ENCODE peak calls at places on chromosome 10, in six cellular contexts. A is upper lobe of right lung; R is activated T-helper 1 cell treated with anti-CD3 and anti-CD28 coated beads, Interleukin-2, amount 50 U/mL, for 16 hours; N is NCI-H1105; G is non-pigmented ciliary epithelial cell; L is lung microvascular endothelial cell. Y is an unnamed sample.

GRCh38 chr10:42960491-42961155 is 116.2 kb upstream of the RET start:
- DNase-seq in A (no peak), R (no peak), N (no peak), G (no peak), L (no peak), Y (peak)

GRCh38 chr10:12177642-12178041 is 18.0 kb downstream of the NUDT5 start:
- DNase-seq in A (no peak), R (no peak), N (no peak), G (no peak), L (peak), Y (peak)

GRCh38 chr10:115092555-115093285 is 445 bp upstream of the ATRNL1 start:
- DNase-seq in A (peak), R (no peak), N (peak), G (no peak), L (peak), Y (peak)

GRCh38 chr10:50988792-50989191 is 85.5 kb upstream of the PRKG1 start:
- DNase-seq in A (no peak), R (no peak), N (no peak), G (no peak), L (peak), Y (peak)

GRCh38 chr10:114704720-114705119 is 46.6 kb upstream of the ABLIM1 start:
- DNase-seq in A (no peak), R (no peak), N (no peak), G (no peak), L (no peak), Y (no peak)

GRCh38 chr10:122051609-122052385 is 62.8 kb downstream of the TACC2 start:
- DNase-seq in A (peak), R (no peak), N (no peak), G (no peak), L (peak), Y (peak)

GRCh38 chr10:92729886-92730285 is 40.1 kb downstream of the HHEX start:
- DNase-seq in A (no peak), R (no peak), N (no peak), G (no peak), L (no peak), Y (no peak)

GRCh38 chr10:34786464-34786863 is 28.6 kb downstream of the PARD3 start:
- DNase-seq in A (no peak), R (no peak), N (no peak), G (no peak), L (no peak), Y (no peak)

GRCh38 chr10:99532687-99533495 is at the start of gene NKX2-3:
- DNase-seq in A (no peak), R (no peak), N (no peak), G (no peak), L (peak), Y (no peak)

GRCh38 chr10:113111260-113111659 is 161.2 kb downstream of the TCF7L2 start:
- DNase-seq in A (no peak), R (no peak), N (no peak), G (no peak), L (no peak), Y (no peak)

GRCh38 chr10:110821508-110821907 is 50.2 kb upstream of the PDCD4 start:
- DNase-seq in A (no peak), R (no peak), N (no peak), G (no peak), L (no peak), Y (no peak)

GRCh38 chr10:132146941-132147915 is 39.5 kb upstream of the DPYSL4 start:
- DNase-seq in A (peak), R (no peak), N (no peak), G (no peak), L (no peak), Y (no peak)

GRCh38 chr10:31204090-31204489 is 114.9 kb upstream of the ZEB1 start:
- DNase-seq in A (no peak), R (no peak), N (no peak), G (no peak), L (peak), Y (peak)

GRCh38 chr10:104077282-104078151 is 8.2 kb downstream of the COL17A1 start:
- DNase-seq in A (no peak), R (no peak), N (peak), G (no peak), L (peak), Y (peak)

GRCh38 chr10:3365630-3366029 is 193.0 kb upstream of the PITRM1 start:
- DNase-seq in A (no peak), R (no peak), N (peak), G (no peak), L (peak), Y (no peak)

GRCh38 chr10:30007406-30007805 is 52.0 kb downstream of the JCAD start:
- DNase-seq in A (no peak), R (no peak), N (no peak), G (no peak), L (peak), Y (peak)

GRCh38 chr10:52890281-52890680 is 117.7 kb upstream of the MBL2 start:
- DNase-seq in A (no peak), R (no peak), N (no peak), G (no peak), L (no peak), Y (no peak)

GRCh38 chr10:4685904-4686643 is 139.9 kb upstream of the AKR1E2 start:
- DNase-seq in A (no peak), R (no peak), N (no peak), G (no peak), L (no peak), Y (no peak)

GRCh38 chr10:71580415-71580814 is 139.2 kb downstream of the C10orf105 start:
- DNase-seq in A (no peak), R (no peak), N (no peak), G (no peak), L (no peak), Y (no peak)

GRCh38 chr10:112052176-112052575 is 131.4 kb downstream of the GPAM start:
- DNase-seq in A (no peak), R (no peak), N (no peak), G (no peak), L (no peak), Y (no peak)

GRCh38 chr10:6399241-6399701 is 180.8 kb downstream of the PRKCQ start:
- DNase-seq in A (no peak), R (no peak), N (no peak), G (no peak), L (peak), Y (peak)